ENCODE peak calls at places on chromosomes 1 and 21, in six cellular contexts. One of them, this sample, is unnamed.

GRCh38 chr21:17388226-17388625 is 124.6 kb upstream of the CXADR start:
- DNase-seq in IMR-90: no peak
- DNase-seq in stromal cell of bone marrow: no peak
- DNase-seq in T-cell: no peak
- DNase-seq in Right ventricle myocardium inferior: no peak
- DNase-seq in coronary artery: no peak
- DNase-seq in this sample: no peak

GRCh38 chr1:41629571-41629970 is 145.1 kb upstream of the EDN2 start:
- DNase-seq in IMR-90: peak
- DNase-seq in stromal cell of bone marrow: no peak
- DNase-seq in T-cell: no peak
- DNase-seq in Right ventricle myocardium inferior: no peak
- DNase-seq in coronary artery: no peak
- DNase-seq in this sample: no peak

GRCh38 chr1:234845097-234845660 is 235.2 kb upstream of the IRF2BP2 start:
- DNase-seq in IMR-90: no peak
- DNase-seq in stromal cell of bone marrow: no peak
- DNase-seq in T-cell: peak
- DNase-seq in Right ventricle myocardium inferior: no peak
- DNase-seq in coronary artery: no peak
- DNase-seq in this sample: no peak

GRCh38 chr1:6211731-6212130 is 5.8 kb downstream of the RNF207 start:
- DNase-seq in IMR-90: no peak
- DNase-seq in stromal cell of bone marrow: no peak
- DNase-seq in T-cell: no peak
- DNase-seq in Right ventricle myocardium inferior: no peak
- DNase-seq in coronary artery: no peak
- DNase-seq in this sample: no peak

GRCh38 chr1:173294853-173295252 is 87.7 kb upstream of the TNFSF4 start:
- DNase-seq in IMR-90: peak
- DNase-seq in stromal cell of bone marrow: peak
- DNase-seq in T-cell: no peak
- DNase-seq in Right ventricle myocardium inferior: no peak
- DNase-seq in coronary artery: no peak
- DNase-seq in this sample: no peak

GRCh38 chr1:21100496-21100895 is 76.2 kb downstream of the EIF4G3 start:
- DNase-seq in IMR-90: no peak
- DNase-seq in stromal cell of bone marrow: peak
- DNase-seq in T-cell: no peak
- DNase-seq in Right ventricle myocardium inferior: no peak
- DNase-seq in coronary artery: no peak
- DNase-seq in this sample: no peak

GRCh38 chr1:167676916-167677848 is 44.6 kb upstream of the MPZL1 start:
- DNase-seq in IMR-90: no peak
- DNase-seq in stromal cell of bone marrow: no peak
- DNase-seq in T-cell: no peak
- DNase-seq in Right ventricle myocardium inferior: no peak
- DNase-seq in coronary artery: no peak
- DNase-seq in this sample: no peak

GRCh38 chr1:170765712-170766330 is 101.9 kb downstream of the PRRX1 start:
- DNase-seq in IMR-90: peak
- DNase-seq in stromal cell of bone marrow: peak
- DNase-seq in T-cell: no peak
- DNase-seq in Right ventricle myocardium inferior: no peak
- DNase-seq in coronary artery: no peak
- DNase-seq in this sample: no peak

This sample was measured in gastrocnemius medialis.